ENCODE peak calls at places on chromosomes 3 and 15, in five cellular contexts. One of them, this sample, is unnamed.

GRCh38 chr3:191425322-191425734 is 35.6 kb upstream of the PYDC2 start:
- DNase-seq in psoas muscle: no peak
- DNase-seq in right lobe of liver: no peak
- DNase-seq in ovary: no peak
- DNase-seq in K562: peak; percentile 85
- DNase-seq in this sample: no peak

GRCh38 chr15:71571641-71572040 is 238.7 kb upstream of the NR2E3 start:
- DNase-seq in psoas muscle: no peak
- DNase-seq in right lobe of liver: no peak
- DNase-seq in ovary: no peak
- DNase-seq in K562: no peak
- DNase-seq in this sample: no peak

GRCh38 chr3:115713247-115713646 is 89.9 kb downstream of the GAP43 start:
- DNase-seq in psoas muscle: no peak
- DNase-seq in right lobe of liver: peak; percentile 77
- DNase-seq in ovary: no peak
- DNase-seq in K562: no peak
- DNase-seq in this sample: no peak

GRCh38 chr3:171049831-171050444 is 23.4 kb upstream of the SLC2A2 start:
- DNase-seq in psoas muscle: no peak
- DNase-seq in right lobe of liver: peak; percentile 51
- DNase-seq in ovary: no peak
- DNase-seq in K562: peak; percentile 65
- DNase-seq in this sample: no peak

GRCh38 chr15:72685301-72685924 is 569 bp downstream of the HIGD2B start:
- DNase-seq in psoas muscle: no peak
- DNase-seq in right lobe of liver: no peak
- DNase-seq in ovary: no peak
- DNase-seq in K562: peak; percentile 25
- DNase-seq in this sample: no peak

GRCh38 chr3:114151091-114151490 is 27.8 kb downstream of the DRD3 start:
- DNase-seq in psoas muscle: no peak
- DNase-seq in right lobe of liver: no peak
- DNase-seq in ovary: no peak
- DNase-seq in K562: no peak
- DNase-seq in this sample: no peak

GRCh38 chr3:70737656-70738309 is 425.3 kb upstream of the MDFIC2 start:
- DNase-seq in psoas muscle: no peak
- DNase-seq in right lobe of liver: no peak
- DNase-seq in ovary: no peak
- DNase-seq in K562: no peak
- DNase-seq in this sample: no peak

GRCh38 chr15:63200464-63201242 is 11.2 kb downstream of the RAB8B start:
- DNase-seq in psoas muscle: no peak
- DNase-seq in right lobe of liver: no peak
- DNase-seq in ovary: no peak
- DNase-seq in K562: peak; percentile 66
- DNase-seq in this sample: no peak

GRCh38 chr3:134076816-134077215 is 47.1 kb upstream of the SLCO2A1 start:
- DNase-seq in psoas muscle: no peak
- DNase-seq in right lobe of liver: no peak
- DNase-seq in ovary: no peak
- DNase-seq in K562: no peak
- DNase-seq in this sample: no peak

GRCh38 chr3:134009345-134010000 is 20.3 kb downstream of the SLCO2A1 start:
- DNase-seq in psoas muscle: no peak
- DNase-seq in right lobe of liver: no peak
- DNase-seq in ovary: no peak
- DNase-seq in K562: no peak
- DNase-seq in this sample: no peak

GRCh38 chr3:194686414-194686815 is 732 bp downstream of the FAM43A start:
- DNase-seq in psoas muscle: no peak
- DNase-seq in right lobe of liver: no peak
- DNase-seq in ovary: no peak
- DNase-seq in K562: no peak
- DNase-seq in this sample: no peak

GRCh38 chr3:172150268-172150667 is 110.9 kb downstream of the FNDC3B start:
- DNase-seq in psoas muscle: no peak
- DNase-seq in right lobe of liver: no peak
- DNase-seq in ovary: no peak
- DNase-seq in K562: no peak
- DNase-seq in this sample: no peak

GRCh38 chr15:33874156-33874555 is 94.1 kb upstream of the CHRM5 start:
- DNase-seq in psoas muscle: no peak
- DNase-seq in right lobe of liver: no peak
- DNase-seq in ovary: no peak
- DNase-seq in K562: no peak
- DNase-seq in this sample: no peak

GRCh38 chr15:68774120-68774519 is 46.6 kb downstream of the ANP32A start:
- DNase-seq in psoas muscle: no peak
- DNase-seq in right lobe of liver: no peak
- DNase-seq in ovary: no peak
- DNase-seq in K562: no peak
- DNase-seq in this sample: no peak

GRCh38 chr3:32175607-32176197 is 62.8 kb upstream of the CMTM8 start:
- DNase-seq in psoas muscle: no peak
- DNase-seq in right lobe of liver: no peak
- DNase-seq in ovary: no peak
- DNase-seq in K562: peak; percentile 76
- DNase-seq in this sample: no peak

GRCh38 chr3:159170436-159171003 is 368.7 kb downstream of the MFSD1 start:
- DNase-seq in psoas muscle: no peak
- DNase-seq in right lobe of liver: no peak
- DNase-seq in ovary: no peak
- DNase-seq in K562: no peak
- DNase-seq in this sample: no peak

GRCh38 chr3:67414740-67415139 is 239.7 kb downstream of the SUCLG2 start:
- DNase-seq in psoas muscle: no peak
- DNase-seq in right lobe of liver: no peak
- DNase-seq in ovary: no peak
- DNase-seq in K562: no peak
- DNase-seq in this sample: no peak

GRCh38 chr15:49238342-49238741 is 68.3 kb downstream of the GALK2 start:
- DNase-seq in psoas muscle: no peak
- DNase-seq in right lobe of liver: no peak
- DNase-seq in ovary: no peak
- DNase-seq in K562: no peak
- DNase-seq in this sample: no peak

GRCh38 chr3:162670181-162670580 is 1173.6 kb downstream of the OTOL1 start:
- DNase-seq in psoas muscle: no peak
- DNase-seq in right lobe of liver: no peak
- DNase-seq in ovary: no peak
- DNase-seq in K562: no peak
- DNase-seq in this sample: no peak

GRCh38 chr3:162666835-162667234 is 1170.2 kb downstream of the OTOL1 start:
- DNase-seq in psoas muscle: no peak
- DNase-seq in right lobe of liver: no peak
- DNase-seq in ovary: no peak
- DNase-seq in K562: no peak
- DNase-seq in this sample: no peak
- H3K4me1 ChIP-seq in psoas muscle: no peaks in the 10 kb centered on the region
- H3K4me1 ChIP-seq in right lobe of liver: no peaks in the 10 kb centered on the region
- H3K4me1 ChIP-seq in ovary: no peaks in the 10 kb centered on the region
- H3K4me1 ChIP-seq in K562: no peaks in the 10 kb centered on the region
- H3K4me1 ChIP-seq in this sample: no peaks in the 10 kb centered on the region

GRCh38 chr15:66938114-66938830 is 127.1 kb upstream of the SMAD3 start:
- DNase-seq in psoas muscle: no peak
- DNase-seq in right lobe of liver: no peak
- DNase-seq in ovary: no peak
- DNase-seq in K562: no peak
- DNase-seq in this sample: no peak
- TF ChIP-seq CTCF in psoas muscle: no peak
- TF ChIP-seq CTCF in right lobe of liver: no peak
- TF ChIP-seq CTCF in ovary: no peak
- TF ChIP-seq CTCF in K562: no peak
- TF ChIP-seq CTCF in this sample: no peak

GRCh38 chr3:141521781-141522180 is 35.0 kb downstream of the RASA2 start:
- DNase-seq in psoas muscle: no peak
- DNase-seq in right lobe of liver: no peak
- DNase-seq in ovary: no peak
- DNase-seq in K562: no peak
- DNase-seq in this sample: no peak
- H3K4me1 ChIP-seq in psoas muscle: no peaks in the 10 kb centered on the region
- H3K4me1 ChIP-seq in right lobe of liver: no peaks in the 10 kb centered on the region
- H3K4me1 ChIP-seq in ovary: no peaks in the 10 kb centered on the region
- H3K4me1 ChIP-seq in K562: no peaks in the 10 kb centered on the region
- H3K4me1 ChIP-seq in this sample: peaks cover 10% of the 10 kb centered on the region

GRCh38 chr3:112948346-112948838 is 26.5 kb downstream of the CD200R1 start:
- DNase-seq in psoas muscle: no peak
- DNase-seq in right lobe of liver: no peak
- DNase-seq in ovary: no peak
- DNase-seq in K562: no peak
- DNase-seq in this sample: no peak
- TF ChIP-seq CTCF in psoas muscle: no peak
- TF ChIP-seq CTCF in right lobe of liver: no peak
- TF ChIP-seq CTCF in ovary: no peak
- TF ChIP-seq CTCF in K562: no peak
- TF ChIP-seq CTCF in this sample: no peak

GRCh38 chr3:129119365-129120100 is 2.1 kb downstream of the RAB43 start:
- DNase-seq in psoas muscle: no peak
- DNase-seq in right lobe of liver: peak; percentile 88
- DNase-seq in ovary: peak; percentile 46
- DNase-seq in K562: peak; percentile 54
- DNase-seq in this sample: peak; percentile 76
- H3K4me1 ChIP-seq in psoas muscle: peaks cover 10% of the 10 kb centered on the region
- H3K4me1 ChIP-seq in right lobe of liver: no peaks in the 10 kb centered on the region
- H3K4me1 ChIP-seq in ovary: peaks cover 11% of the 10 kb centered on the region
- H3K4me1 ChIP-seq in K562: peaks cover 30% of the 10 kb centered on the region
- H3K4me1 ChIP-seq in this sample: peaks cover 45% of the 10 kb centered on the region

GRCh38 chr15:91968610-91969009 is 115.1 kb downstream of the SLCO3A1 start:
- DNase-seq in psoas muscle: no peak
- DNase-seq in right lobe of liver: no peak
- DNase-seq in ovary: no peak
- DNase-seq in K562: no peak
- DNase-seq in this sample: no peak
- TF ChIP-seq CTCF in psoas muscle: no peak
- TF ChIP-seq CTCF in right lobe of liver: no peak
- TF ChIP-seq CTCF in ovary: no peak
- TF ChIP-seq CTCF in K562: peak; percentile 42
- TF ChIP-seq CTCF in this sample: no peak

DNA sequence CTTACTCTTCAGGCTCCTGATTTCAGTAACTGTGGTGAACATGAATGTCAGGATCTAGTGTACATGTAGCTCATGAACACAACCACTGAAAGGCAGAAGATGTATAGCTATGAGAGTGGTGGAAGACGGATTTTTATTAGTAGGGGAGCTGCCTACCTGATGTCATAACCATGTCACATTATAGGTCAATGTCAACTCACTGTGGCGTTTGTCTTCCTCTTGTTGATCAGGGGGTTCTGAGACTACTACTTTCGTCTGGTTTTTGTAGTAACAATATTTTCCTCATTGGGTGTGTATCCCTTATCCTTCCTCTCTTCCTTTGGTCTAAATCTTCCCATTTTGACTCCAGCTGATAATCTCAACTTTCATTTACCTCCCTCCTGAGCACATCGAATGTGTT is 7.3 kb downstream of the UNC13C start:
- DNase-seq in psoas muscle: no peak
- DNase-seq in right lobe of liver: no peak
- DNase-seq in ovary: no peak
- DNase-seq in K562: no peak
- DNase-seq in this sample: no peak
- H3K4me1 ChIP-seq in psoas muscle: no peaks in the 10 kb centered on the region
- H3K4me1 ChIP-seq in right lobe of liver: no peaks in the 10 kb centered on the region
- H3K4me1 ChIP-seq in ovary: no peaks in the 10 kb centered on the region
- H3K4me1 ChIP-seq in K562: no peaks in the 10 kb centered on the region
- H3K4me1 ChIP-seq in this sample: no peaks in the 10 kb centered on the region

GRCh38 chr3:37594873-37595783 is 266.6 kb upstream of the CTDSPL start:
- DNase-seq in psoas muscle: no peak
- DNase-seq in right lobe of liver: no peak
- DNase-seq in ovary: no peak
- DNase-seq in K562: no peak
- DNase-seq in this sample: no peak
- TF ChIP-seq CTCF in psoas muscle: no peak
- TF ChIP-seq CTCF in right lobe of liver: no peak
- TF ChIP-seq CTCF in ovary: no peak
- TF ChIP-seq CTCF in K562: no peak
- TF ChIP-seq CTCF in this sample: no peak

GRCh38 chr3:10970306-10970979 is 22.1 kb upstream of the SLC6A1 start:
- DNase-seq in psoas muscle: no peak
- DNase-seq in right lobe of liver: no peak
- DNase-seq in ovary: no peak
- DNase-seq in K562: no peak
- DNase-seq in this sample: no peak

GRCh38 chr3:10962481-10963036 is 30.0 kb upstream of the SLC6A1 start:
- DNase-seq in psoas muscle: no peak
- DNase-seq in right lobe of liver: no peak
- DNase-seq in ovary: no peak
- DNase-seq in K562: no peak
- DNase-seq in this sample: peak; percentile 23

GRCh38 chr3:10960264-10960663 is 32.3 kb upstream of the SLC6A1 start:
- DNase-seq in psoas muscle: no peak
- DNase-seq in right lobe of liver: no peak
- DNase-seq in ovary: no peak
- DNase-seq in K562: no peak
- DNase-seq in this sample: no peak

GRCh38 chr3:10968390-10968789 is 24.2 kb upstream of the SLC6A1 start:
- DNase-seq in psoas muscle: no peak
- DNase-seq in right lobe of liver: no peak
- DNase-seq in ovary: no peak
- DNase-seq in K562: no peak
- DNase-seq in this sample: no peak

DNA sequence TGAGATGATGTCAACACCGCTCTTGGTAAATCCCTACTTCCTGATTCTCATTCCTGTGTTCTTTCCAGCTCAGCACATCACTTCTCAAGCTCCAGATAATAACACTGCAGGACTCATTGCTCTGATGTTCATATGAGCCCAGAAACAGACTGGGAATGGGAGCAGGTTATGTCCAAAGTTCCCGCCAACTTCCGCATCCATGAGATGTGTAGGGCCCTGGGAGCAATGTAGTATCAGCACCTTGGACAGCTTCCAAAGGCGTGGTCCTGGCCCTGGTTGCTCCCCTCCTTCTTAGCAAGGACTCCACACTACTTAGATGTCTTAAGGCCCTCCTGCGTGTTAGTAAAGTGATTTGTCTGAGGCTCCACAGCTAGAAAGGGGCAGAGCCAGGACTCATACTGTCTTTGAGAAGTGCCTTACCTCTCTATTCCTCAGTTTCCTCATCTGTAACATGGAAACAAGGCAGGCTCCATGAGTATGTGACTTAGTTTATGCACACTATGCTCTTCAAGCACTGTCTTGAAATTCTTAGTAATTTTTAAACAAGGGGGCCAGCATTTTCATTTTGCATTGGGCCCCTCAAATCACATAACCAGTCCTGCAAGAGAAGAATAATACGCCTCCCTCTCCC is 27.9 kb upstream of the SLC6A1 start:
- DNase-seq in psoas muscle: no peak
- DNase-seq in right lobe of liver: no peak
- DNase-seq in ovary: no peak
- DNase-seq in K562: peak; percentile 51
- DNase-seq in this sample: peak; percentile 65
- H3K4me1 ChIP-seq in psoas muscle: peaks cover 4% of the 10 kb centered on the region
- H3K4me1 ChIP-seq in right lobe of liver: no peaks in the 10 kb centered on the region
- H3K4me1 ChIP-seq in ovary: no peaks in the 10 kb centered on the region
- H3K4me1 ChIP-seq in K562: no peaks in the 10 kb centered on the region
- H3K4me1 ChIP-seq in this sample: no peaks in the 10 kb centered on the region

GRCh38 chr3:184017672-184018423 is at the start of gene ABCC5:
- DNase-seq in psoas muscle: peak; percentile 97
- DNase-seq in right lobe of liver: peak; percentile 94
- DNase-seq in ovary: peak; percentile 92
- DNase-seq in K562: peak; percentile 95
- DNase-seq in this sample: peak; percentile 92
- TF ChIP-seq CTCF in psoas muscle: no peak
- TF ChIP-seq CTCF in right lobe of liver: no peak
- TF ChIP-seq CTCF in ovary: peak; percentile 30
- TF ChIP-seq CTCF in K562: peak; percentile 21
- TF ChIP-seq CTCF in this sample: peak; percentile 18

This sample was measured in mucosa of descending colon.